ENCODE peak calls at places on chromosomes 13 and 19, in four cellular contexts. K is CD8-positive, alpha-beta T cell; Q is A549; Y is neural progenitor cell. Z is an unnamed sample. For H3K9me3, the result is how much of the 10 kb centered on the place peaks cover.

GRCh38 chr19:48819366-48819816 is 8.6 kb upstream of the BCAT2 start:
- DNase-seq in K (no peak), Q (peak), Y (no peak), Z (no peak)

GRCh38 chr13:75761373-75761772 is 125.2 kb downstream of the LMO7 start:
- DNase-seq in Q (no peak), K (no peak), Y (no peak), Z (no peak)

GRCh38 chr13:98839826-98840769 is 87.6 kb upstream of the SLC15A1 start:
- DNase-seq in Q (peak), K (no peak), Y (peak), Z (no peak)

GRCh38 chr13:46961719-46962118 is 64.9 kb upstream of the HTR2A start:
- DNase-seq in Y (no peak), Q (no peak), K (no peak), Z (no peak)

GRCh38 chr19:10871711-10872550 is 578 bp downstream of the CARM1 start:
- DNase-seq in K (no peak), Q (no peak), Y (peak), Z (no peak)

GRCh38 chr19:49744946-49745381 is 18.1 kb downstream of the TSKS start:
- DNase-seq in K (no peak), Y (no peak), Q (peak), Z (no peak)

GRCh38 chr19:18762125-18763023 is 28.7 kb downstream of the COMP start:
- DNase-seq in Q (no peak), Y (no peak), K (no peak), Z (no peak)

GRCh38 chr13:93690139-93690538 is 463.5 kb downstream of the GPC6 start:
- DNase-seq in Q (no peak), K (no peak), Y (peak), Z (no peak)

GRCh38 chr13:66794340-66795031 is 435.6 kb downstream of the PCDH9 start:
- DNase-seq in Q (no peak), K (no peak), Y (no peak), Z (no peak)

GRCh38 chr19:33302974-33303790 is 848 bp upstream of the CEBPA start:
- DNase-seq in K (no peak), Y (peak), Q (peak), Z (no peak)

GRCh38 chr13:106105153-106105552 is 430.3 kb downstream of the EFNB2 start:
- DNase-seq in Q (no peak), K (no peak), Y (no peak), Z (no peak)

GRCh38 chr19:37698216-37698615 is 21.3 kb downstream of the ZNF607 start:
- DNase-seq in K (no peak), Q (no peak), Y (no peak), Z (no peak)

GRCh38 chr13:27966641-27967202 is 2.4 kb downstream of the CDX2 start:
- DNase-seq in Y (peak), K (no peak), Q (no peak), Z (no peak)

GRCh38 chr13:50129923-50130685 is 114.9 kb downstream of the KCNRG start:
- DNase-seq in K (no peak), Q (peak), Y (peak), Z (peak)

GRCh38 chr19:16957151-16957662 is 68.4 kb downstream of the F2RL3 start:
- DNase-seq in Y (no peak), K (no peak), Q (no peak), Z (no peak)

GRCh38 chr19:46574533-46574932 is 26.6 kb upstream of the CALM3 start:
- DNase-seq in K (no peak), Q (no peak), Y (peak), Z (no peak)

GRCh38 chr19:13008926-13009787 is 13.9 kb downstream of the NFIX start:
- DNase-seq in K (no peak), Y (no peak), Q (no peak), Z (no peak)

GRCh38 chr13:43072394-43072793 is 49.0 kb downstream of the DNAJC15 start:
- DNase-seq in K (no peak), Q (no peak), Y (no peak), Z (no peak)

GRCh38 chr19:46859637-46860124 is 1.1 kb upstream of the ARHGAP35 start:
- DNase-seq in Q (peak), Y (no peak), K (no peak), Z (no peak)

GRCh38 chr13:75635101-75635620 is 969 bp upstream of the LMO7 start:
- DNase-seq in Y (no peak), Q (no peak), K (no peak), Z (no peak)

GRCh38 chr13:37175996-37176395 is 70.5 kb upstream of the CSNK1A1L start:
- DNase-seq in Y (no peak), K (no peak), Q (no peak), Z (no peak)

GRCh38 chr19:46520616-46521015 is 24.9 kb upstream of the PNMA8B start:
- DNase-seq in Q (no peak), Y (peak), K (no peak), Z (no peak)

GRCh38 chr19:38515906-38516305 is 82.4 kb downstream of the RYR1 start:
- DNase-seq in K (no peak), Y (no peak), Q (no peak), Z (no peak)

GRCh38 chr19:13164370-13165090 is 14.3 kb downstream of the IER2 start:
- DNase-seq in Y (peak), K (no peak), Q (peak), Z (peak)

GRCh38 chr13:46307554-46307953 is 79.5 kb downstream of the RUBCNL start:
- DNase-seq in K (no peak), Q (no peak), Y (no peak), Z (no peak)

GRCh38 chr13:79194272-79194671 is 211.8 kb downstream of the RBM26 start:
- DNase-seq in K (no peak), Y (no peak), Q (no peak), Z (peak)

GRCh38 chr19:43229315-43229714 is 23.9 kb upstream of the PSG4 start:
- DNase-seq in K (no peak), Y (no peak), Q (peak), Z (no peak)

GRCh38 chr19:11480081-11480926 is 542 bp downstream of the ELAVL3 start:
- DNase-seq in Y (no peak), Q (no peak), K (no peak), Z (no peak)

GRCh38 chr13:35930665-35931631 is 200.2 kb downstream of the DCLK1 start:
- DNase-seq in K (no peak), Q (peak), Y (no peak), Z (no peak)

GRCh38 chr19:39351537-39352037 is 9.4 kb downstream of the SAMD4B start:
- DNase-seq in K (no peak), Y (no peak), Q (peak), Z (no peak)

GRCh38 chr19:37333457-37333856 is 37.4 kb upstream of the ZNF527 start:
- DNase-seq in Y (no peak), Q (no peak), K (no peak), Z (no peak)

GRCh38 chr19:38989066-38989605 is 13.6 kb upstream of the FBXO17 start:
- DNase-seq in Y (peak), Q (peak), K (no peak), Z (no peak)

GRCh38 chr13:99196466-99197256 is 4.0 kb upstream of the UBAC2 start:
- DNase-seq in Y (no peak), Q (no peak), K (no peak), Z (no peak)

GRCh38 chr19:35975608-35976214 is 19.3 kb upstream of the SDHAF1 start:
- DNase-seq in K (no peak), Q (no peak), Y (peak), Z (no peak)

GRCh38 chr19:15283141-15283885 is 49.0 kb downstream of the BRD4 start:
- DNase-seq in Q (no peak), Y (no peak), K (no peak), Z (no peak)

GRCh38 chr13:34886476-34886875 is 55.6 kb upstream of the NBEA start:
- DNase-seq in Y (no peak), K (no peak), Q (no peak), Z (no peak)

GRCh38 chr19:54253331-54254194 is 3.5 kb downstream of the LILRB5 start:
- DNase-seq in Y (no peak), K (no peak), Q (no peak), Z (no peak)

GRCh38 chr13:85536706-85537105 is 262.5 kb downstream of the SLITRK6 start:
- DNase-seq in K (no peak), Y (no peak), Q (no peak), Z (no peak)
- H3K27ac ChIP-seq in K (no peak), Y (no peak), Q (no peak), Z (no peak)

GRCh38 chr19:9461938-9462337 is 26.6 kb upstream of the ZNF266 start:
- DNase-seq in Y (no peak), K (no peak), Q (no peak), Z (no peak)
- H3K9me3 ChIP-seq in Y (under half), K (under half), Q (under half), Z (under half)

GRCh38 chr13:97496511-97496910 is 62.5 kb downstream of the RAP2A start:
- DNase-seq in K (no peak), Y (no peak), Q (no peak), Z (no peak)
- H3K27ac ChIP-seq in K (no peak), Y (no peak), Q (no peak), Z (no peak)

GRCh38 chr19:21434967-21435544 is 38.1 kb downstream of the ZNF493 start:
- DNase-seq in Q (no peak), K (no peak), Y (no peak), Z (no peak)

GRCh38 chr19:21430674-21431073 is 33.7 kb downstream of the ZNF493 start:
- DNase-seq in Q (no peak), Y (no peak), K (no peak), Z (no peak)

GRCh38 chr19:21434516-21434915 is 37.6 kb downstream of the ZNF493 start:
- DNase-seq in K (no peak), Q (no peak), Y (no peak), Z (no peak)

GRCh38 chr19:21432590-21432989 is 35.7 kb downstream of the ZNF493 start:
- DNase-seq in Y (no peak), Q (no peak), K (no peak), Z (no peak)
- H3K9me3 ChIP-seq in Y (under half), Q (under half), K (under half), Z (under half)

DNA sequence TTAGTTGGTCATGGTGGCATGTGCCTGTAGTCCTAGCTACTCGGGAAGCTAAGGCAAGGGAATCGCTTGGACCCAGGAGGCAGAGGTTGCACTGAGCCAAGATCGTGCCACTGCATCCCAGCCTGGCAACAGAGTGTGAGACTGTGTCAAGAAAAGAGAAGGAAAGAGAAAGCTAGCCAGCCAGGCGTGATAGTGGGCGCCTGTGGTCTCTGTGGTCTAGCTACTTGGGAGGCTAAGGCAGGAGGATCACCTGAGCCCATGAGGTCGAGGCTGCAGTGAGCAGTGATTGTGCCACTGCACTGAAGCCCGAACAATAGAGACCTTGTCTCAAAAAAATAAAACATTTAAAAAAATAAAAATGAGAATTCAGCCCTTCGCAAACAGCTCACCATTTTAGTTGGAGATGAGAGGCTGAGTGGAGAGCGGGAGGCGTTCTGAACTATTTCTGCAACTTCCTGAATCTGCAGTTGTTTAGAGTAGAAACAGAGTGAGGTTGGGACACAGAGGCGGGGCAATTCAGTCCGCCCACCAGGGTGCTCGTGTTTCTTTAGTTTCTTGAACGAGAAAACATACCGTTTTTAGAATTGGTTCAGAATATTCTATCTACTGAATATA is 33.2 kb downstream of the TIMM13 start:
- DNase-seq in Y (no peak), Q (no peak), K (no peak), Z (no peak)
- H3K27ac ChIP-seq in Y (no peak), Q (no peak), K (no peak), Z (no peak)

GRCh38 chr19:52451241-52451640 is 2.1 kb upstream of the ZNF578 start:
- DNase-seq in Q (no peak), Y (no peak), K (no peak), Z (no peak)

GRCh38 chr19:52453324-52454094 is at the start of gene ZNF578:
- DNase-seq in Q (no peak), Y (no peak), K (peak), Z (peak)
- H3K9me3 ChIP-seq in Q (half or more), Y (under half), K (under half), Z (under half)

GRCh38 chr19:5632657-5633056 is 9.8 kb downstream of the SAFB start:
- DNase-seq in Y (no peak), Q (no peak), K (no peak), Z (no peak)
- H3K27ac ChIP-seq in Y (no peak), Q (no peak), K (no peak), Z (no peak)

DNA sequence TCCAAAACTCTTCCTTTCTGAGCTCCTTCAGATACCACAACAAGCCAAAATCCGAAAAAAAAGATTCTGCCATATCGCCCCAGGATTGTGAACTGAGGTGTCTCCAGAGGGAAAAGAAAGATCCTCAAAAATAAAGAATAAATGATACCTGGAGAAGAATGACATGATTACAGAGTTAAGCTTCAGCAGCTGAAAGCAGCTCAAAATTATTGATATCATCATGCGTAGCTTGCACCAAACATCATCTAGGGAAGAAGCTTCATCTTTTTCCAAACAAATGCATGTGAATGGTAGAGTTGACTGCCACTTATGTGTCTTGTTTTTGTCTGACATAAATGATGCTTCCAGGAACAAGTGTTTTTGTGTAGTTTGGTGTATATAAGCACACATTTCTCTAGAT is at the start of gene NLRP9:
- DNase-seq in K (no peak), Y (no peak), Q (no peak), Z (no peak)
- H3K9me3 ChIP-seq in K (under half), Y (under half), Q (under half), Z (under half)

DNA sequence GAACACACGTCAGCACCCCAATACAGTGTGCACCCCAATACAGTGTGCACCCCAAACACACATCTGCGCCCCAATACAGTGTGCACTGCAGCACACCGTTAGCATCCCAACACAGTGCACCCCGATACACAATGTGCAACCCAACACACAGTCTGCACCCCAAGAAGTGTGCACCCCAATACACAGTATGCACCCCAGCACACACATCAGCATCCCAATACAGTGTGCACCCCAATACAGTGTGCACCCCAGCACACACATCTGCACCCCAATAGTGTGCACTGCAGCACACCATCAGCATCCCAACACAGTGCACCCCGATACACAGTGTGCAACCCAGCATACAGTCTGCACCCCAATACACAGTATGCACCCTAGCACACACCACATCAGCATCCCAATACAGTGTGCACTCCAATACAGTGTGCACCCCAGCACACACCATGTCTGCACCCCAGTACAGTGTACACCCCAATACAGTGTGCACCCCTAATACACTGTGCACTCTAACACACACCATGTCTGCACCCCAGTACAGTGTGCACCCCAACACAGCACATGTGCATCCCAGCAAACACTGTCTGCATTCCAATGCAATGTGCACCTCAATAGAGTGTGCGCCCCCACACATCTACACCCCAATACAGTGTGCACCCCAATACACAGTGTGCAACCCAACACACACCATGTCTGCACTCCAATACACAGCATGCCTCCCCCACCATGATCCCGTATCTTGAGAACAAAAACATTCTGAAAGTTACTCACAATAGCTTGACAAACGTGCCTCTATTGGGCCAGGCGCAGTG is 858 bp upstream of the CARS2 start:
- DNase-seq in Y (no peak), Q (no peak), K (no peak), Z (no peak)
- H3K27ac ChIP-seq in Y (no peak), Q (peak), K (peak), Z (peak)